ENCODE peak calls at places on chromosomes 1 and 21, in four cellular contexts. N, B, G and Q are unnamed samples. For H3K4me1, the result is how much of the 10 kb centered on the place peaks cover.

GRCh38 chr1:208929575-208929974 is 653.9 kb upstream of the CAMK1G start:
- DNase-seq in G (no peak), N (no peak), B (peak), Q (no peak)

GRCh38 chr1:53577141-53578100 is 118.2 kb downstream of the DMRTB1 start:
- DNase-seq in B (no peak), G (peak), N (no peak), Q (no peak)

GRCh38 chr1:215146252-215146975 is 63.9 kb downstream of the KCNK2 start:
- DNase-seq in N (peak), G (peak), B (peak), Q (peak)

GRCh38 chr1:165666152-165666551 is 32.2 kb downstream of the ALDH9A1 start:
- DNase-seq in N (no peak), B (peak), G (no peak), Q (peak)

GRCh38 chr21:24590261-24590660 is 1017.0 kb downstream of the MRPL39 start:
- DNase-seq in B (no peak), G (no peak), N (no peak), Q (no peak)

GRCh38 chr1:81834921-81835698 is 34.4 kb downstream of the ADGRL2 start:
- DNase-seq in N (no peak), G (no peak), B (peak), Q (peak)

GRCh38 chr1:90579212-90579802 is 137.8 kb downstream of the BARHL2 start:
- DNase-seq in N (peak), B (peak), G (no peak), Q (peak)

GRCh38 chr1:110565565-110565964 is 40.6 kb downstream of the KCNA2 start:
- DNase-seq in B (no peak), G (no peak), N (no peak), Q (no peak)

GRCh38 chr1:39623053-39623452 is 16.4 kb downstream of the HEYL start:
- DNase-seq in N (no peak), G (peak), B (no peak), Q (no peak)

GRCh38 chr1:93331412-93331811 is 14.3 kb upstream of the DR1 start:
- DNase-seq in G (no peak), B (peak), N (no peak), Q (peak)

GRCh38 chr21:41387042-41387819 is 25.4 kb downstream of the MX2 start:
- DNase-seq in G (no peak), B (no peak), N (no peak), Q (no peak)

GRCh38 chr1:86704972-86705632 is 726 bp downstream of the SH3GLB1 start:
- DNase-seq in N (peak), G (peak), B (peak), Q (peak)

GRCh38 chr1:229110986-229111385 is 159.9 kb upstream of the RAB4A start:
- DNase-seq in B (no peak), N (no peak), G (no peak), Q (no peak)

GRCh38 chr1:229058111-229058551 is 212.8 kb upstream of the RAB4A start:
- DNase-seq in N (no peak), G (peak), B (no peak), Q (no peak)

GRCh38 chr1:65278344-65279091 is 30.8 kb upstream of the DNAJC6 start:
- DNase-seq in B (no peak), G (no peak), N (no peak), Q (peak)

GRCh38 chr1:44146536-44147361 is 5.3 kb upstream of the KLF18 start:
- DNase-seq in N (no peak), G (no peak), B (no peak), Q (no peak)

GRCh38 chr1:228101994-228102790 is 933 bp downstream of the C1orf35 start:
- DNase-seq in B (peak), G (peak), N (peak), Q (peak)

GRCh38 chr21:28669331-28669730 is 323.3 kb downstream of the LTN1 start:
- DNase-seq in G (no peak), N (no peak), B (no peak), Q (no peak)

GRCh38 chr1:151146416-151147131 is at the start of gene SEMA6C:
- DNase-seq in G (peak), N (peak), B (peak), Q (peak)

GRCh38 chr1:187903223-187903622 is 1074.5 kb downstream of the PLA2G4A start:
- DNase-seq in N (no peak), B (no peak), G (no peak), Q (no peak)

GRCh38 chr21:21003701-21004100 is 5.5 kb downstream of the NCAM2 start:
- DNase-seq in B (peak), G (no peak), N (peak), Q (peak)

GRCh38 chr1:65114312-65114711 is 33.7 kb upstream of the AK4 start:
- DNase-seq in B (no peak), G (no peak), N (peak), Q (no peak)

GRCh38 chr21:32978346-32979270 is 47.1 kb upstream of the OLIG2 start:
- DNase-seq in G (no peak), N (no peak), B (no peak), Q (no peak)

GRCh38 chr1:36576118-36576517 is 93.4 kb upstream of the CSF3R start:
- DNase-seq in B (peak), G (peak), N (peak), Q (peak)

GRCh38 chr1:237799762-237800474 is 90.8 kb downstream of the ZP4 start:
- DNase-seq in N (peak), G (peak), B (peak), Q (peak)

GRCh38 chr1:165600793-165601192 is 30.2 kb upstream of the MGST3 start:
- DNase-seq in N (no peak), B (no peak), G (no peak), Q (no peak)

GRCh38 chr1:15848143-15848928 is 829 bp downstream of the SPEN start:
- DNase-seq in N (peak), B (peak), G (peak), Q (peak)

GRCh38 chr1:32247983-32248889 is 1.2 kb downstream of the FAM167B start:
- DNase-seq in N (peak), G (peak), B (peak), Q (peak)

GRCh38 chr21:46347791-46348381 is 23.9 kb downstream of the PCNT start:
- DNase-seq in N (no peak), B (peak), G (peak), Q (no peak)

DNA sequence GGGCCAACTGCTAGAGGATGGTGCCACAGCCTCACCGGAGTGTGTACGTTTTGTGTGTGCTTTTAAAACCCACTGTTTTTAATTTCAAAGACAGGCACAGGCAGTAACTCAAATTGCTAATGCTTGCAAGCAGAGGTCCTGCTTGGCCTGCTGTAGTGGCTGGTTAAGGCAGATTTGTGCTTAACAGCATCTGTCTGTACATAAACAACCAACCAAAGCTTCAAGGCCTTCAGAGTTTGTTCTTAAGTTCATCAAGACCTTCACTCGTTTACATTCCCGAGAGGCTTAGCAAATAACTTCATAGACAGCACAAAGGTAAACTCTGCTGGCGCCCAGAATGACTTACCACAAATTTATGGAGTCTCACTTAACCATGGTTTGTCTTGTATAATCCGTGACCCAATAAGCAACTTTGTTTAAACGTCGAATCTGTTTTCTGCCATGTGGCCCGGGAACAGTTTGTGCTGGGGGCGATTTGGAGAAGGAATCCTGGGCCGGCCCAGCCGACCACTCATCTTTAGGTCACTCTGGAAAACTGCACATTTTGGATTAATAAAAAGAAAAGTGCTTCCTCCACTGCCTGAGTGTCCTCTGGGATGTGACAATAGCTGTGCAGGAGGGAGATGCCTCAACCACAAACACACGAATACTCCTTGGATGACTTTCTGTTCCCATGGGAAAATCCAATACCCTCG is 58.1 kb downstream of the CAPZB start:
- DNase-seq in B (peak), G (no peak), N (peak), Q (peak)
- H3K4me1 ChIP-seq in B (half or more), G (under half), N (half or more), Q (under half)

DNA sequence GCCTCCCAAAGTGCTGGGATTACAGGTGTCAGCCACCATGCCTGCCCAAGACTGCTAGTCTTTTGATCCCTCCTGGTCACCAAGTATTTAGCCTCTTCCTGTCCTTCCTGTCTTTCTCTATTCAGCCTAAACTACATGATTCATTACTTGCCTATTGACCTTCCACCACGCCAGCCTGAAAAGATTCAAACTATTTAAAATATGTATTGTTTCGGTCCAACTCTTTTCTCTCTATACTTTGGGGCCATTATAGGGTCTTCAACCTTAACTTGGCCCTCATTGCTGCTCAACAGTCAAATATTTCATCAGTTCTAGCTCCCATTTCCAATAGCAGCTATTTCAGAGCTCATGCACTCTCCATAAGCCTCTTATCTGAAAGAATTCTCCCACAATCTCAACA is 153.0 kb downstream of the TNFSF18 start:
- DNase-seq in G (no peak), N (no peak), B (no peak), Q (no peak)
- H3K4me1 ChIP-seq in G (under half), N (under half), B (under half), Q (under half)

GRCh38 chr1:2276803-2277580 is 48.9 kb downstream of the SKI start:
- DNase-seq in B (peak), N (no peak), G (no peak), Q (peak)
- H3K4me1 ChIP-seq in B (under half), N (half or more), G (half or more), Q (half or more)

DNA sequence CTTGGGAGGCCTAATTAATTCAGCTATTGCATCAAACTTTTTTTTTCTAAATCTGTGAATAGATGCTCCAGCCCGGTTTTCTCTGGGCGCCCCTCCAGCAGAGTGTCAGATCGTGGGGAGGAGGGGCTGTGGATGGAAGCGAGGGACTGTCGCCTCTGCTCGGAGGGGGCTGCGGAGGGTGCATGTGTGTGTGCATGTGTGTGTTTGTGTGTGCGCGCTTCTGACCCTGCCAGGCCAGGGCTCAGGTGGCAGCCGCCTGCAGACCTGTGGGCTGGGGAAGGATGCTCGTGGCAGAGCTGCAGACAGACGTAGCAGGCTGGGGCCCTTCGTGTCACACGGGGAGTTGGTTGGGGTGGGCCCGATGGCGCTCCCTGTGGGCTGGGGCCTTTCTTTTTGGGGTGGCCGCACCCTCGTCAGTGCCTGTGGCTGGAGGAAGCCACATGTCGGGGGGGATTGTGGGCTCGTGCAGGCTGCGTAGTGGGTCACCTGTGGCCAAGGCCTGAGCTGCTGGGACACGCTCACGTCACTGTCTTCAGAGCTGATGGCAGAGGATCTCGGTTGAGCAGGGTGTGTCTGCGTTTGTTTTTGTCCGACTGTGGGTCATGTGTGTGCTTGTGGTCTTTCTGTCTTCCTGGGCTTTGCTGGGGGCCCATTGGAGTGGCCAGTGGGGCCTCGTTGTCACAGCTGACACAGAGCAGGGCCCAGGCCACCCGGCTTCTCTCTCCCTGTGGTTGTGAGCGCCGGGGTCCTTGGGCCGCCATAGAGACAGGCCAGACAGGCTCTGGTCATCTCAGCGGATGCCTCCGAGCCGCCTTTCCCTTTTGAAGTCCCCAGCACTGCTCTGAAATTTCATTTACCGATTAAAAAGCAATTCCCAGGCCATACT is 2.9 kb downstream of the SKI start:
- DNase-seq in G (no peak), N (no peak), B (peak), Q (peak)
- H3K4me1 ChIP-seq in G (half or more), N (half or more), B (under half), Q (half or more)

GRCh38 chr1:211522804-211523203 is 30.8 kb upstream of the RD3 start:
- DNase-seq in B (no peak), N (no peak), G (no peak), Q (no peak)

GRCh38 chr1:211518330-211519289 is 26.6 kb upstream of the RD3 start:
- DNase-seq in G (no peak), B (peak), N (no peak), Q (no peak)

GRCh38 chr1:211519602-211520001 is 27.6 kb upstream of the RD3 start:
- DNase-seq in B (no peak), G (no peak), N (no peak), Q (no peak)

GRCh38 chr1:211521102-211521815 is 29.3 kb upstream of the RD3 start:
- DNase-seq in N (no peak), B (no peak), G (no peak), Q (no peak)

GRCh38 chr1:211520641-211521040 is 28.7 kb upstream of the RD3 start:
- DNase-seq in G (no peak), N (no peak), B (peak), Q (peak)
- H3K4me1 ChIP-seq in G (under half), N (under half), B (under half), Q (under half)

GRCh38 chr1:91679446-91679845 is 178.8 kb downstream of the CDC7 start:
- DNase-seq in G (no peak), B (no peak), N (no peak), Q (no peak)

GRCh38 chr1:91672601-91673161 is 172.0 kb downstream of the CDC7 start:
- DNase-seq in B (no peak), N (no peak), G (no peak), Q (no peak)

GRCh38 chr1:91674107-91674506 is 173.5 kb downstream of the CDC7 start:
- DNase-seq in G (no peak), N (no peak), B (no peak), Q (no peak)

GRCh38 chr1:91673603-91674002 is 173.0 kb downstream of the CDC7 start:
- DNase-seq in G (no peak), B (no peak), N (no peak), Q (peak)

GRCh38 chr1:91676030-91676429 is 175.4 kb downstream of the CDC7 start:
- DNase-seq in B (no peak), G (no peak), N (no peak), Q (no peak)
- H3K4me1 ChIP-seq in B (under half), G (under half), N (under half), Q (under half)

DNA sequence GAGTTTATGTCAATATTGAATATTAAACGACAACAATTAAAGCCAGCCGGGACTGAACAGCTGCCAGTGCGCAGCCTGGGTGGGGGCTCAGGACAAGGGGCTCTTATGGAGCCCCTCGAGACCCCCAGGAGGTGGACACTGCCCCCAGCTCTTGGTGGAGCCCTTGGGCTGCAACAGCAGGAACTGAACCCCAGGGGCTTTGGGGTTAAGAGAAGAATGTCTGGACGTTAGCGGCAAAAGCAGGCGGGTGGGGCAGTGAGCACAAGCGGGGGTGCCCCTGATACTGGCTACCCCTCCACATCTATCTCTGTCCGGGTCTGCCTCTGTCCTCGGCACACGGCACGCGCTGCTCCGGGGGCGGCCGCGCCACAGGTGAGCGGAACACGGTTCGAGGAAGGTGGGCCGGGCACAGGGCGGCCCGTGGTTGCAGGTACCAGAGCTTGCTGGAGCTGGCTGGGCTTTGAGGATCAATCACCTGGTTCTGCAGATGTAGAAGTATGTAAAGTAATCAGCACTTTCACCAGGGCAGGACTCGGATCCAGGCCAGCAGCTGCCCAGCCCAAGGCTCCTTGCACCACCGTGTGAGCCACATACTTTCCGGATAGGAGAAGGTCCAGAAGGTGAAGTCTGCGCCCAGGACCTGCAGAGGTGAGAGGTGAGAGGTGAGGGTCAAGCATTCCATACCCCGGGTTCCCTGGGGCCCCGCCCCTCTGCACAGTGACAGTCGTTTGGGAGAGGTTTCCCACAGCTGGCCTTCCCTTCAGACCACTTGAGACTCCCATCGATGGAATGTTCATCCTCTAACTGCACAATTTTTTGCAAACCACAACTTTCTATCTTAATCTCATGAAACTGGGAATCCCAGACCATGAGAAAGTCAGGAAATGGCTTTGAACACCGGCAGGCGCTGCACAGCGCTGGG is 12.4 kb upstream of the POFUT2 start:
- DNase-seq in G (no peak), N (no peak), B (no peak), Q (peak)
- H3K4me1 ChIP-seq in G (under half), N (under half), B (under half), Q (under half)

GRCh38 chr1:41365320-41365633 is 4.0 kb downstream of the FOXO6 start:
- DNase-seq in G (no peak), N (no peak), B (no peak), Q (no peak)
- H3K4me1 ChIP-seq in G (under half), N (under half), B (under half), Q (under half)

GRCh38 chr1:186738896-186739295 is 58.7 kb upstream of the PTGS2 start:
- DNase-seq in N (no peak), G (no peak), B (no peak), Q (no peak)
- H3K4me1 ChIP-seq in N (under half), G (under half), B (under half), Q (under half)